ENCODE peak calls at places on chromosomes 3 and 15, in nine cellular contexts. One of them, this sample, is unnamed.

GRCh38 chr3:53254190-53254809 is 1.5 kb downstream of the TKT start:
- DNase-seq in upper lobe of right lung: no peak
- DNase-seq in stimulated activated CD8-positive, alpha-beta memory T cell treated with anti-CD3 and anti-CD28 coated beads, Interleukin-15, amount 100 ng/mL, for 4 hours: no peak
- DNase-seq in T-helper 2 cell: no peak
- DNase-seq in midbrain: peak; percentile 40
- DNase-seq in AG09309: no peak
- DNase-seq in suprapubic skin: no peak
- DNase-seq in caudate nucleus: no peak
- DNase-seq in ELR: peak; percentile 43
- DNase-seq in this sample: no peak

GRCh38 chr3:45567730-45568172 is 26.8 kb upstream of the LIMD1 start:
- DNase-seq in suprapubic skin: no peak
- DNase-seq in T-helper 2 cell: no peak
- DNase-seq in upper lobe of right lung: no peak
- DNase-seq in ELR: no peak
- DNase-seq in caudate nucleus: no peak
- DNase-seq in stimulated activated CD8-positive, alpha-beta memory T cell treated with anti-CD3 and anti-CD28 coated beads, Interleukin-15, amount 100 ng/mL, for 4 hours: no peak
- DNase-seq in midbrain: peak; percentile 15
- DNase-seq in AG09309: no peak
- DNase-seq in this sample: peak; percentile 84

GRCh38 chr15:31396881-31397560 is 70.4 kb downstream of the KLF13 start:
- DNase-seq in upper lobe of right lung: peak; percentile 96
- DNase-seq in stimulated activated CD8-positive, alpha-beta memory T cell treated with anti-CD3 and anti-CD28 coated beads, Interleukin-15, amount 100 ng/mL, for 4 hours: no peak
- DNase-seq in T-helper 2 cell: no peak
- DNase-seq in ELR: peak; percentile 84
- DNase-seq in caudate nucleus: peak; percentile 14
- DNase-seq in AG09309: no peak
- DNase-seq in suprapubic skin: peak; percentile 98
- DNase-seq in midbrain: peak; percentile 36
- DNase-seq in this sample: no peak

GRCh38 chr3:184349563-184350470 is 11.6 kb downstream of the CLCN2 start:
- DNase-seq in caudate nucleus: no peak
- DNase-seq in upper lobe of right lung: no peak
- DNase-seq in T-helper 2 cell: no peak
- DNase-seq in stimulated activated CD8-positive, alpha-beta memory T cell treated with anti-CD3 and anti-CD28 coated beads, Interleukin-15, amount 100 ng/mL, for 4 hours: no peak
- DNase-seq in ELR: no peak
- DNase-seq in AG09309: no peak
- DNase-seq in midbrain: peak; percentile 14
- DNase-seq in suprapubic skin: no peak
- DNase-seq in this sample: no peak

GRCh38 chr3:169112153-169112892 is 551.2 kb downstream of the MECOM start:
- DNase-seq in T-helper 2 cell: no peak
- DNase-seq in suprapubic skin: no peak
- DNase-seq in ELR: peak; percentile 96
- DNase-seq in caudate nucleus: no peak
- DNase-seq in AG09309: no peak
- DNase-seq in midbrain: no peak
- DNase-seq in upper lobe of right lung: no peak
- DNase-seq in stimulated activated CD8-positive, alpha-beta memory T cell treated with anti-CD3 and anti-CD28 coated beads, Interleukin-15, amount 100 ng/mL, for 4 hours: no peak
- DNase-seq in this sample: no peak

GRCh38 chr3:144272715-144273114 is 301.1 kb downstream of the DIPK2A start:
- DNase-seq in T-helper 2 cell: no peak
- DNase-seq in midbrain: no peak
- DNase-seq in suprapubic skin: no peak
- DNase-seq in stimulated activated CD8-positive, alpha-beta memory T cell treated with anti-CD3 and anti-CD28 coated beads, Interleukin-15, amount 100 ng/mL, for 4 hours: no peak
- DNase-seq in ELR: no peak
- DNase-seq in upper lobe of right lung: no peak
- DNase-seq in AG09309: no peak
- DNase-seq in caudate nucleus: no peak
- DNase-seq in this sample: no peak

GRCh38 chr3:185677146-185677829 is 91.2 kb downstream of the SENP2 start:
- DNase-seq in upper lobe of right lung: no peak
- DNase-seq in caudate nucleus: no peak
- DNase-seq in T-helper 2 cell: no peak
- DNase-seq in AG09309: peak; percentile 44
- DNase-seq in suprapubic skin: no peak
- DNase-seq in midbrain: no peak
- DNase-seq in ELR: peak; percentile 88
- DNase-seq in stimulated activated CD8-positive, alpha-beta memory T cell treated with anti-CD3 and anti-CD28 coated beads, Interleukin-15, amount 100 ng/mL, for 4 hours: no peak
- DNase-seq in this sample: no peak

GRCh38 chr15:39756806-39757522 is 25.7 kb downstream of the FSIP1 start:
- DNase-seq in caudate nucleus: no peak
- DNase-seq in stimulated activated CD8-positive, alpha-beta memory T cell treated with anti-CD3 and anti-CD28 coated beads, Interleukin-15, amount 100 ng/mL, for 4 hours: no peak
- DNase-seq in T-helper 2 cell: no peak
- DNase-seq in AG09309: peak; percentile 55
- DNase-seq in ELR: peak; percentile 83
- DNase-seq in midbrain: peak; percentile 41
- DNase-seq in suprapubic skin: no peak
- DNase-seq in upper lobe of right lung: no peak
- DNase-seq in this sample: no peak

GRCh38 chr15:83767786-83768185 is 113.9 kb downstream of the ADAMTSL3 start:
- DNase-seq in midbrain: no peak
- DNase-seq in suprapubic skin: no peak
- DNase-seq in AG09309: no peak
- DNase-seq in ELR: no peak
- DNase-seq in stimulated activated CD8-positive, alpha-beta memory T cell treated with anti-CD3 and anti-CD28 coated beads, Interleukin-15, amount 100 ng/mL, for 4 hours: no peak
- DNase-seq in upper lobe of right lung: no peak
- DNase-seq in T-helper 2 cell: no peak
- DNase-seq in caudate nucleus: no peak
- DNase-seq in this sample: no peak

GRCh38 chr3:47857151-47857550 is 54.2 kb downstream of the DHX30 start:
- DNase-seq in T-helper 2 cell: no peak
- DNase-seq in AG09309: no peak
- DNase-seq in upper lobe of right lung: peak; percentile 25
- DNase-seq in stimulated activated CD8-positive, alpha-beta memory T cell treated with anti-CD3 and anti-CD28 coated beads, Interleukin-15, amount 100 ng/mL, for 4 hours: no peak
- DNase-seq in caudate nucleus: no peak
- DNase-seq in ELR: no peak
- DNase-seq in midbrain: no peak
- DNase-seq in suprapubic skin: no peak
- DNase-seq in this sample: no peak

GRCh38 chr3:161671141-161671540 is 174.5 kb downstream of the OTOL1 start:
- DNase-seq in T-helper 2 cell: no peak
- DNase-seq in upper lobe of right lung: no peak
- DNase-seq in ELR: no peak
- DNase-seq in AG09309: no peak
- DNase-seq in suprapubic skin: no peak
- DNase-seq in midbrain: no peak
- DNase-seq in stimulated activated CD8-positive, alpha-beta memory T cell treated with anti-CD3 and anti-CD28 coated beads, Interleukin-15, amount 100 ng/mL, for 4 hours: no peak
- DNase-seq in caudate nucleus: no peak
- DNase-seq in this sample: no peak

GRCh38 chr15:70400766-70401541 is 303.2 kb upstream of the TLE3 start:
- DNase-seq in ELR: no peak
- DNase-seq in suprapubic skin: no peak
- DNase-seq in upper lobe of right lung: no peak
- DNase-seq in caudate nucleus: no peak
- DNase-seq in T-helper 2 cell: no peak
- DNase-seq in AG09309: peak; percentile 7
- DNase-seq in stimulated activated CD8-positive, alpha-beta memory T cell treated with anti-CD3 and anti-CD28 coated beads, Interleukin-15, amount 100 ng/mL, for 4 hours: no peak
- DNase-seq in midbrain: no peak
- DNase-seq in this sample: no peak

GRCh38 chr15:66293419-66294156 is at the start of gene DIS3L:
- DNase-seq in ELR: peak; percentile 72
- DNase-seq in T-helper 2 cell: peak; percentile 52
- DNase-seq in suprapubic skin: peak; percentile 82
- DNase-seq in AG09309: no peak
- DNase-seq in stimulated activated CD8-positive, alpha-beta memory T cell treated with anti-CD3 and anti-CD28 coated beads, Interleukin-15, amount 100 ng/mL, for 4 hours: peak; percentile 43
- DNase-seq in midbrain: peak; percentile 49
- DNase-seq in upper lobe of right lung: peak; percentile 85
- DNase-seq in caudate nucleus: peak; percentile 70
- DNase-seq in this sample: peak; percentile 8

GRCh38 chr15:89155656-89156055 is 65.7 kb downstream of the RLBP1 start:
- DNase-seq in suprapubic skin: no peak
- DNase-seq in midbrain: no peak
- DNase-seq in caudate nucleus: no peak
- DNase-seq in T-helper 2 cell: no peak
- DNase-seq in stimulated activated CD8-positive, alpha-beta memory T cell treated with anti-CD3 and anti-CD28 coated beads, Interleukin-15, amount 100 ng/mL, for 4 hours: no peak
- DNase-seq in ELR: no peak
- DNase-seq in upper lobe of right lung: no peak
- DNase-seq in AG09309: no peak
- DNase-seq in this sample: no peak

GRCh38 chr3:153043729-153044314 is 118.2 kb upstream of the RAP2B start:
- DNase-seq in T-helper 2 cell: no peak
- DNase-seq in midbrain: no peak
- DNase-seq in caudate nucleus: no peak
- DNase-seq in ELR: peak; percentile 78
- DNase-seq in stimulated activated CD8-positive, alpha-beta memory T cell treated with anti-CD3 and anti-CD28 coated beads, Interleukin-15, amount 100 ng/mL, for 4 hours: no peak
- DNase-seq in upper lobe of right lung: no peak
- DNase-seq in AG09309: peak; percentile 46
- DNase-seq in suprapubic skin: no peak
- DNase-seq in this sample: no peak

GRCh38 chr3:69231929-69232437 is 109.6 kb upstream of the LMOD3 start:
- DNase-seq in ELR: peak; percentile 13
- DNase-seq in stimulated activated CD8-positive, alpha-beta memory T cell treated with anti-CD3 and anti-CD28 coated beads, Interleukin-15, amount 100 ng/mL, for 4 hours: no peak
- DNase-seq in upper lobe of right lung: no peak
- DNase-seq in AG09309: no peak
- DNase-seq in caudate nucleus: no peak
- DNase-seq in midbrain: no peak
- DNase-seq in suprapubic skin: no peak
- DNase-seq in T-helper 2 cell: no peak
- DNase-seq in this sample: no peak

GRCh38 chr3:11329779-11330178 is 57.6 kb downstream of the ATG7 start:
- DNase-seq in T-helper 2 cell: no peak
- DNase-seq in suprapubic skin: no peak
- DNase-seq in stimulated activated CD8-positive, alpha-beta memory T cell treated with anti-CD3 and anti-CD28 coated beads, Interleukin-15, amount 100 ng/mL, for 4 hours: no peak
- DNase-seq in AG09309: no peak
- DNase-seq in upper lobe of right lung: no peak
- DNase-seq in caudate nucleus: no peak
- DNase-seq in ELR: no peak
- DNase-seq in midbrain: no peak
- DNase-seq in this sample: no peak

GRCh38 chr3:7444886-7445285 is 584.0 kb downstream of the GRM7 start:
- DNase-seq in stimulated activated CD8-positive, alpha-beta memory T cell treated with anti-CD3 and anti-CD28 coated beads, Interleukin-15, amount 100 ng/mL, for 4 hours: no peak
- DNase-seq in midbrain: no peak
- DNase-seq in suprapubic skin: no peak
- DNase-seq in upper lobe of right lung: no peak
- DNase-seq in T-helper 2 cell: no peak
- DNase-seq in AG09309: no peak
- DNase-seq in ELR: no peak
- DNase-seq in caudate nucleus: no peak
- DNase-seq in this sample: no peak

GRCh38 chr15:51114437-51115119 is 19.9 kb upstream of the TNFAIP8L3 start:
- DNase-seq in midbrain: no peak
- DNase-seq in suprapubic skin: no peak
- DNase-seq in stimulated activated CD8-positive, alpha-beta memory T cell treated with anti-CD3 and anti-CD28 coated beads, Interleukin-15, amount 100 ng/mL, for 4 hours: no peak
- DNase-seq in T-helper 2 cell: no peak
- DNase-seq in caudate nucleus: no peak
- DNase-seq in ELR: no peak
- DNase-seq in upper lobe of right lung: no peak
- DNase-seq in AG09309: no peak
- DNase-seq in this sample: no peak

GRCh38 chr3:184952671-184953070 is 140.7 kb downstream of the VPS8 start:
- DNase-seq in suprapubic skin: no peak
- DNase-seq in midbrain: no peak
- DNase-seq in upper lobe of right lung: no peak
- DNase-seq in AG09309: no peak
- DNase-seq in ELR: peak; percentile 2
- DNase-seq in T-helper 2 cell: no peak
- DNase-seq in caudate nucleus: no peak
- DNase-seq in stimulated activated CD8-positive, alpha-beta memory T cell treated with anti-CD3 and anti-CD28 coated beads, Interleukin-15, amount 100 ng/mL, for 4 hours: no peak
- DNase-seq in this sample: no peak

GRCh38 chr3:132926098-132926497 is 112.1 kb upstream of the TMEM108 start:
- DNase-seq in T-helper 2 cell: no peak
- DNase-seq in ELR: no peak
- DNase-seq in AG09309: no peak
- DNase-seq in midbrain: no peak
- DNase-seq in suprapubic skin: no peak
- DNase-seq in stimulated activated CD8-positive, alpha-beta memory T cell treated with anti-CD3 and anti-CD28 coated beads, Interleukin-15, amount 100 ng/mL, for 4 hours: no peak
- DNase-seq in caudate nucleus: no peak
- DNase-seq in upper lobe of right lung: no peak
- DNase-seq in this sample: no peak

GRCh38 chr15:88707766-88708165 is 69.0 kb downstream of the ISG20 start:
- DNase-seq in upper lobe of right lung: no peak
- DNase-seq in stimulated activated CD8-positive, alpha-beta memory T cell treated with anti-CD3 and anti-CD28 coated beads, Interleukin-15, amount 100 ng/mL, for 4 hours: no peak
- DNase-seq in ELR: peak; percentile 43
- DNase-seq in AG09309: no peak
- DNase-seq in midbrain: no peak
- DNase-seq in T-helper 2 cell: no peak
- DNase-seq in suprapubic skin: no peak
- DNase-seq in caudate nucleus: no peak
- DNase-seq in this sample: no peak

GRCh38 chr15:62392411-62392810 is 227.3 kb upstream of the C2CD4B start:
- DNase-seq in midbrain: no peak
- DNase-seq in suprapubic skin: no peak
- DNase-seq in T-helper 2 cell: no peak
- DNase-seq in caudate nucleus: no peak
- DNase-seq in AG09309: no peak
- DNase-seq in stimulated activated CD8-positive, alpha-beta memory T cell treated with anti-CD3 and anti-CD28 coated beads, Interleukin-15, amount 100 ng/mL, for 4 hours: no peak
- DNase-seq in ELR: peak; percentile 52
- DNase-seq in upper lobe of right lung: no peak
- DNase-seq in this sample: no peak

GRCh38 chr15:72796515-72797337 is 13.2 kb upstream of the ADPGK start:
- DNase-seq in upper lobe of right lung: peak; percentile 82
- DNase-seq in suprapubic skin: no peak
- DNase-seq in ELR: peak; percentile 56
- DNase-seq in stimulated activated CD8-positive, alpha-beta memory T cell treated with anti-CD3 and anti-CD28 coated beads, Interleukin-15, amount 100 ng/mL, for 4 hours: no peak
- DNase-seq in AG09309: no peak
- DNase-seq in T-helper 2 cell: peak; percentile 18
- DNase-seq in caudate nucleus: peak; percentile 55
- DNase-seq in midbrain: peak; percentile 34
- DNase-seq in this sample: no peak

GRCh38 chr3:159764211-159765024 is 224.2 kb upstream of the IL12A start:
- DNase-seq in stimulated activated CD8-positive, alpha-beta memory T cell treated with anti-CD3 and anti-CD28 coated beads, Interleukin-15, amount 100 ng/mL, for 4 hours: no peak
- DNase-seq in caudate nucleus: peak; percentile 68
- DNase-seq in T-helper 2 cell: no peak
- DNase-seq in upper lobe of right lung: peak; percentile 80
- DNase-seq in AG09309: peak; percentile 48
- DNase-seq in ELR: no peak
- DNase-seq in midbrain: no peak
- DNase-seq in suprapubic skin: no peak
- DNase-seq in this sample: no peak

GRCh38 chr15:61715082-61715481 is 345.2 kb downstream of the VPS13C start:
- DNase-seq in ELR: no peak
- DNase-seq in T-helper 2 cell: no peak
- DNase-seq in midbrain: no peak
- DNase-seq in upper lobe of right lung: no peak
- DNase-seq in AG09309: no peak
- DNase-seq in suprapubic skin: no peak
- DNase-seq in stimulated activated CD8-positive, alpha-beta memory T cell treated with anti-CD3 and anti-CD28 coated beads, Interleukin-15, amount 100 ng/mL, for 4 hours: no peak
- DNase-seq in caudate nucleus: no peak
- DNase-seq in this sample: no peak

GRCh38 chr15:80818996-80819395 is 39.8 kb downstream of the CEMIP start:
- DNase-seq in stimulated activated CD8-positive, alpha-beta memory T cell treated with anti-CD3 and anti-CD28 coated beads, Interleukin-15, amount 100 ng/mL, for 4 hours: no peak
- DNase-seq in T-helper 2 cell: no peak
- DNase-seq in midbrain: no peak
- DNase-seq in suprapubic skin: no peak
- DNase-seq in ELR: no peak
- DNase-seq in AG09309: no peak
- DNase-seq in upper lobe of right lung: no peak
- DNase-seq in caudate nucleus: no peak
- DNase-seq in this sample: no peak

GRCh38 chr3:63642488-63642887 is 10.0 kb upstream of the SNTN start:
- DNase-seq in caudate nucleus: no peak
- DNase-seq in suprapubic skin: no peak
- DNase-seq in stimulated activated CD8-positive, alpha-beta memory T cell treated with anti-CD3 and anti-CD28 coated beads, Interleukin-15, amount 100 ng/mL, for 4 hours: no peak
- DNase-seq in ELR: no peak
- DNase-seq in T-helper 2 cell: no peak
- DNase-seq in midbrain: no peak
- DNase-seq in AG09309: no peak
- DNase-seq in upper lobe of right lung: no peak
- DNase-seq in this sample: no peak

GRCh38 chr3:177787279-177788041 is 590.2 kb upstream of the TBL1XR1 start:
- DNase-seq in stimulated activated CD8-positive, alpha-beta memory T cell treated with anti-CD3 and anti-CD28 coated beads, Interleukin-15, amount 100 ng/mL, for 4 hours: no peak
- DNase-seq in T-helper 2 cell: no peak
- DNase-seq in upper lobe of right lung: no peak
- DNase-seq in ELR: no peak
- DNase-seq in suprapubic skin: no peak
- DNase-seq in AG09309: no peak
- DNase-seq in caudate nucleus: no peak
- DNase-seq in midbrain: no peak
- DNase-seq in this sample: no peak

This sample was measured in GM12878.